ENCODE peak calls at places on chromosomes 5 and 9, in six cellular contexts. One of them, this sample, is unnamed.

GRCh38 chr5:151058891-151059611 is 21.8 kb downstream of the TNIP1 start:
- DNase-seq in HL-60: peak
- DNase-seq in kidney epithelial cell: no peak
- DNase-seq in astrocyte of the cerebellum: no peak
- DNase-seq in A549: no peak
- DNase-seq in fibroblast of the aortic adventitia: no peak
- DNase-seq in this sample: no peak

GRCh38 chr5:130111723-130112122 is 207.5 kb downstream of the CHSY3 start:
- DNase-seq in kidney epithelial cell: no peak
- DNase-seq in HL-60: no peak
- DNase-seq in fibroblast of the aortic adventitia: no peak
- DNase-seq in A549: no peak
- DNase-seq in astrocyte of the cerebellum: no peak
- DNase-seq in this sample: no peak

GRCh38 chr5:35736280-35736679 is 118.6 kb downstream of the SPEF2 start:
- DNase-seq in A549: no peak
- DNase-seq in HL-60: no peak
- DNase-seq in kidney epithelial cell: no peak
- DNase-seq in fibroblast of the aortic adventitia: no peak
- DNase-seq in astrocyte of the cerebellum: no peak
- DNase-seq in this sample: no peak

GRCh38 chr9:104138243-104138642 is 44.1 kb downstream of the SMC2 start:
- DNase-seq in A549: no peak
- DNase-seq in HL-60: no peak
- DNase-seq in astrocyte of the cerebellum: no peak
- DNase-seq in fibroblast of the aortic adventitia: no peak
- DNase-seq in kidney epithelial cell: no peak
- DNase-seq in this sample: no peak

GRCh38 chr5:93008502-93009167 is 572.4 kb downstream of the NR2F1-AS1 start:
- DNase-seq in kidney epithelial cell: no peak
- DNase-seq in fibroblast of the aortic adventitia: peak
- DNase-seq in A549: no peak
- DNase-seq in HL-60: no peak
- DNase-seq in astrocyte of the cerebellum: no peak
- DNase-seq in this sample: no peak

GRCh38 chr5:68565427-68565826 is 349.9 kb downstream of the PIK3R1 start:
- DNase-seq in A549: no peak
- DNase-seq in astrocyte of the cerebellum: no peak
- DNase-seq in fibroblast of the aortic adventitia: no peak
- DNase-seq in kidney epithelial cell: no peak
- DNase-seq in HL-60: no peak
- DNase-seq in this sample: no peak

GRCh38 chr5:80369521-80369920 is 38.3 kb upstream of the ZFYVE16 start:
- DNase-seq in astrocyte of the cerebellum: no peak
- DNase-seq in HL-60: no peak
- DNase-seq in A549: no peak
- DNase-seq in fibroblast of the aortic adventitia: no peak
- DNase-seq in kidney epithelial cell: no peak
- DNase-seq in this sample: peak

GRCh38 chr5:37756248-37756647 is 83.6 kb downstream of the GDNF start:
- DNase-seq in A549: no peak
- DNase-seq in kidney epithelial cell: no peak
- DNase-seq in fibroblast of the aortic adventitia: no peak
- DNase-seq in astrocyte of the cerebellum: no peak
- DNase-seq in HL-60: no peak
- DNase-seq in this sample: no peak

GRCh38 chr5:69454460-69455249 is 37.9 kb upstream of the OCLN start:
- DNase-seq in astrocyte of the cerebellum: no peak
- DNase-seq in kidney epithelial cell: no peak
- DNase-seq in HL-60: peak
- DNase-seq in fibroblast of the aortic adventitia: no peak
- DNase-seq in A549: no peak
- DNase-seq in this sample: no peak

GRCh38 chr9:81772144-81772543 is 82.8 kb upstream of the TLE1 start:
- DNase-seq in fibroblast of the aortic adventitia: peak
- DNase-seq in astrocyte of the cerebellum: no peak
- DNase-seq in A549: no peak
- DNase-seq in HL-60: no peak
- DNase-seq in kidney epithelial cell: peak
- DNase-seq in this sample: peak

GRCh38 chr5:24510523-24510988 is 134.2 kb downstream of the CDH10 start:
- DNase-seq in astrocyte of the cerebellum: no peak
- DNase-seq in A549: peak
- DNase-seq in HL-60: no peak
- DNase-seq in fibroblast of the aortic adventitia: no peak
- DNase-seq in kidney epithelial cell: no peak
- DNase-seq in this sample: no peak

GRCh38 chr5:5629579-5629978 is 207.1 kb downstream of the ICE1 start:
- DNase-seq in fibroblast of the aortic adventitia: no peak
- DNase-seq in kidney epithelial cell: no peak
- DNase-seq in HL-60: no peak
- DNase-seq in A549: no peak
- DNase-seq in astrocyte of the cerebellum: no peak
- DNase-seq in this sample: no peak

GRCh38 chr5:14872070-14872989 is 752 bp upstream of the ANKH start:
- DNase-seq in fibroblast of the aortic adventitia: peak
- DNase-seq in kidney epithelial cell: no peak
- DNase-seq in astrocyte of the cerebellum: no peak
- DNase-seq in A549: peak
- DNase-seq in HL-60: peak
- DNase-seq in this sample: no peak

GRCh38 chr9:87080512-87081225 is 133.4 kb upstream of the GAS1 start:
- DNase-seq in HL-60: no peak
- DNase-seq in kidney epithelial cell: no peak
- DNase-seq in A549: peak
- DNase-seq in astrocyte of the cerebellum: no peak
- DNase-seq in fibroblast of the aortic adventitia: peak
- DNase-seq in this sample: no peak

GRCh38 chr5:155015239-155015638 is 1.7 kb downstream of the KIF4B start:
- DNase-seq in astrocyte of the cerebellum: no peak
- DNase-seq in HL-60: no peak
- DNase-seq in kidney epithelial cell: no peak
- DNase-seq in A549: no peak
- DNase-seq in fibroblast of the aortic adventitia: no peak
- DNase-seq in this sample: no peak

GRCh38 chr9:22206833-22207232 is 197.7 kb upstream of the CDKN2B start:
- DNase-seq in A549: no peak
- DNase-seq in astrocyte of the cerebellum: no peak
- DNase-seq in HL-60: no peak
- DNase-seq in fibroblast of the aortic adventitia: no peak
- DNase-seq in kidney epithelial cell: no peak
- DNase-seq in this sample: no peak

GRCh38 chr9:126160067-126160853 is 166.4 kb upstream of the MVB12B start:
- DNase-seq in A549: no peak
- DNase-seq in kidney epithelial cell: no peak
- DNase-seq in astrocyte of the cerebellum: no peak
- DNase-seq in HL-60: no peak
- DNase-seq in fibroblast of the aortic adventitia: no peak
- DNase-seq in this sample: no peak

GRCh38 chr5:133885566-133885965 is 82.9 kb downstream of the C5orf15 start:
- DNase-seq in HL-60: no peak
- DNase-seq in kidney epithelial cell: no peak
- DNase-seq in A549: no peak
- DNase-seq in fibroblast of the aortic adventitia: no peak
- DNase-seq in astrocyte of the cerebellum: no peak
- DNase-seq in this sample: no peak

GRCh38 chr9:7615344-7615743 is 184.2 kb downstream of the DMAC1 start:
- DNase-seq in astrocyte of the cerebellum: no peak
- DNase-seq in kidney epithelial cell: no peak
- DNase-seq in fibroblast of the aortic adventitia: no peak
- DNase-seq in A549: no peak
- DNase-seq in HL-60: no peak
- DNase-seq in this sample: no peak

GRCh38 chr5:36878421-36879088 is 2.0 kb downstream of the NIPBL start:
- DNase-seq in kidney epithelial cell: no peak
- DNase-seq in A549: no peak
- DNase-seq in fibroblast of the aortic adventitia: peak
- DNase-seq in HL-60: no peak
- DNase-seq in astrocyte of the cerebellum: no peak
- DNase-seq in this sample: no peak

GRCh38 chr5:79140553-79140952 is 28.9 kb downstream of the BHMT start:
- DNase-seq in astrocyte of the cerebellum: no peak
- DNase-seq in HL-60: no peak
- DNase-seq in fibroblast of the aortic adventitia: no peak
- DNase-seq in A549: no peak
- DNase-seq in kidney epithelial cell: no peak
- DNase-seq in this sample: no peak

GRCh38 chr5:34957857-34958690 is 28.7 kb downstream of the DNAJC21 start:
- DNase-seq in kidney epithelial cell: no peak
- DNase-seq in HL-60: peak
- DNase-seq in A549: peak
- DNase-seq in astrocyte of the cerebellum: peak
- DNase-seq in fibroblast of the aortic adventitia: peak
- DNase-seq in this sample: peak

GRCh38 chr5:18563853-18564252 is 929.6 kb downstream of the TAF11L14 start:
- DNase-seq in HL-60: no peak
- DNase-seq in kidney epithelial cell: no peak
- DNase-seq in A549: no peak
- DNase-seq in fibroblast of the aortic adventitia: no peak
- DNase-seq in astrocyte of the cerebellum: no peak
- DNase-seq in this sample: no peak

GRCh38 chr5:67680109-67680508 is 483.5 kb upstream of the CD180 start:
- DNase-seq in HL-60: no peak
- DNase-seq in fibroblast of the aortic adventitia: peak
- DNase-seq in kidney epithelial cell: no peak
- DNase-seq in astrocyte of the cerebellum: no peak
- DNase-seq in A549: no peak
- DNase-seq in this sample: no peak

GRCh38 chr5:168578006-168578405 is 1.2 kb downstream of the PANK3 start:
- DNase-seq in astrocyte of the cerebellum: no peak
- DNase-seq in A549: no peak
- DNase-seq in fibroblast of the aortic adventitia: peak
- DNase-seq in HL-60: no peak
- DNase-seq in kidney epithelial cell: no peak
- DNase-seq in this sample: peak

GRCh38 chr5:168579987-168580508 is 880 bp upstream of the PANK3 start:
- DNase-seq in A549: no peak
- DNase-seq in astrocyte of the cerebellum: no peak
- DNase-seq in fibroblast of the aortic adventitia: no peak
- DNase-seq in HL-60: no peak
- DNase-seq in kidney epithelial cell: no peak
- DNase-seq in this sample: no peak

GRCh38 chr5:168575391-168576372 is 3.5 kb downstream of the PANK3 start:
- DNase-seq in kidney epithelial cell: no peak
- DNase-seq in HL-60: no peak
- DNase-seq in astrocyte of the cerebellum: no peak
- DNase-seq in A549: no peak
- DNase-seq in fibroblast of the aortic adventitia: no peak
- DNase-seq in this sample: no peak

GRCh38 chr5:168579206-168579986 is at the start of gene PANK3:
- DNase-seq in A549: peak
- DNase-seq in astrocyte of the cerebellum: peak
- DNase-seq in fibroblast of the aortic adventitia: peak
- DNase-seq in kidney epithelial cell: peak
- DNase-seq in HL-60: peak
- DNase-seq in this sample: peak

DNA sequence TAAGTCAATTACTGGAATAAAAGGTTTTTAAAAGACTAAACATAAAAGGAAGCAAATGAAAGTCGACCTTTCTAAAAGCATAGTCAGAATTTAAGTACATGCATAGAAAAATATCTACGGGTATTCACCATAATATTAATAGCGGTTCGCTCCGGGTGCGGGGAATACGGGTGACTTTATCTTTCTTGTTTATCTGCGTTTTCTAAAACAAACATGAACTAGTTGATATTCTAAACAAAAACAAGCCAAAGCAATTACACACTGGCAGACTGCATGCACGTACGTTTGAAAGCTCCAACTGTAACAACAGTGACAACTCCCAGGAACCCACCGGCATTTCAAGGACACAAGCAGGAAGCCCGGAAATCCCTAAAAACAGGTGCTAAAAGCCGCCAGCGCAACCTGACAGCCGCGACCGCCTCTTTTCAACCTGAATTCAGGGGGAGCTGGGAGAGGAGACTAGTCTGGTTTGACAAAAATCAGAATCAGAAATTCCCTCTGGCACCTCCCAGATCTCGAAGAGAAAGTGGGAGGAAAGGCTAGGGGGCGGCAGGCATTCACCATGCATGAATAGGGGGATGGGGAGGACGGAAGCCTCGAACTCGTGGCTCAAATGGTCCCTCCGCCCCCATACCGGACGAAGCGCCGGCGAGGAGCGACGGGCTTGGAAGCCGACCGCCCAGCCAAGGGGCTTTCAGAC is 512 bp downstream of the PANK3 start:
- DNase-seq in fibroblast of the aortic adventitia: peak
- DNase-seq in A549: no peak
- DNase-seq in HL-60: no peak
- DNase-seq in astrocyte of the cerebellum: no peak
- DNase-seq in kidney epithelial cell: no peak
- DNase-seq in this sample: no peak
- TF ChIP-seq CTCF in fibroblast of the aortic adventitia: no peak
- TF ChIP-seq CTCF in A549: no peak
- TF ChIP-seq CTCF in HL-60: no peak
- TF ChIP-seq CTCF in astrocyte of the cerebellum: no peak
- TF ChIP-seq CTCF in kidney epithelial cell: no peak
- TF ChIP-seq CTCF in this sample: peak

GRCh38 chr9:116502746-116503145 is 184.4 kb upstream of the TRIM32 start:
- DNase-seq in fibroblast of the aortic adventitia: no peak
- DNase-seq in A549: no peak
- DNase-seq in HL-60: no peak
- DNase-seq in kidney epithelial cell: no peak
- DNase-seq in astrocyte of the cerebellum: no peak
- DNase-seq in this sample: no peak
- H3K4me3 ChIP-seq in fibroblast of the aortic adventitia: no peak
- H3K4me3 ChIP-seq in A549: no peak
- H3K4me3 ChIP-seq in HL-60: no peak
- H3K4me3 ChIP-seq in kidney epithelial cell: no peak
- H3K4me3 ChIP-seq in astrocyte of the cerebellum: no peak
- H3K4me3 ChIP-seq in this sample: no peak

GRCh38 chr5:135462304-135462703 is 10.2 kb upstream of the TIFAB start:
- DNase-seq in kidney epithelial cell: no peak
- DNase-seq in HL-60: peak
- DNase-seq in fibroblast of the aortic adventitia: peak
- DNase-seq in A549: peak
- DNase-seq in astrocyte of the cerebellum: no peak
- DNase-seq in this sample: no peak
- TF ChIP-seq CTCF in kidney epithelial cell: peak
- TF ChIP-seq CTCF in HL-60: no peak
- TF ChIP-seq CTCF in fibroblast of the aortic adventitia: peak
- TF ChIP-seq CTCF in A549: peak
- TF ChIP-seq CTCF in astrocyte of the cerebellum: peak
- TF ChIP-seq CTCF in this sample: peak

GRCh38 chr5:142281966-142282365 is 42.9 kb downstream of the SPRY4 start:
- DNase-seq in kidney epithelial cell: no peak
- DNase-seq in astrocyte of the cerebellum: no peak
- DNase-seq in fibroblast of the aortic adventitia: no peak
- DNase-seq in HL-60: no peak
- DNase-seq in A549: no peak
- DNase-seq in this sample: no peak

GRCh38 chr5:142281012-142281374 is 43.8 kb downstream of the SPRY4 start:
- DNase-seq in fibroblast of the aortic adventitia: no peak
- DNase-seq in kidney epithelial cell: no peak
- DNase-seq in HL-60: no peak
- DNase-seq in A549: no peak
- DNase-seq in astrocyte of the cerebellum: no peak
- DNase-seq in this sample: no peak

GRCh38 chr5:142286111-142286510 is 38.7 kb downstream of the SPRY4 start:
- DNase-seq in HL-60: no peak
- DNase-seq in fibroblast of the aortic adventitia: no peak
- DNase-seq in kidney epithelial cell: no peak
- DNase-seq in astrocyte of the cerebellum: no peak
- DNase-seq in A549: no peak
- DNase-seq in this sample: no peak

GRCh38 chr5:142280066-142281011 is 44.5 kb downstream of the SPRY4 start:
- DNase-seq in fibroblast of the aortic adventitia: peak
- DNase-seq in HL-60: no peak
- DNase-seq in kidney epithelial cell: no peak
- DNase-seq in A549: no peak
- DNase-seq in astrocyte of the cerebellum: peak
- DNase-seq in this sample: peak

GRCh38 chr5:142283304-142283703 is 41.5 kb downstream of the SPRY4 start:
- DNase-seq in fibroblast of the aortic adventitia: no peak
- DNase-seq in HL-60: no peak
- DNase-seq in A549: no peak
- DNase-seq in astrocyte of the cerebellum: no peak
- DNase-seq in kidney epithelial cell: no peak
- DNase-seq in this sample: no peak
- H3K4me3 ChIP-seq in fibroblast of the aortic adventitia: no peak
- H3K4me3 ChIP-seq in HL-60: no peak
- H3K4me3 ChIP-seq in A549: no peak
- H3K4me3 ChIP-seq in astrocyte of the cerebellum: no peak
- H3K4me3 ChIP-seq in kidney epithelial cell: no peak
- H3K4me3 ChIP-seq in this sample: no peak